ENCODE peak calls at places on chromosome X, in six cellular contexts. Z, M, L, W, K and Q are unnamed samples.

GRCh38 chrX:9352243-9352642 is 112.6 kb upstream of the TBL1X start:
- ATAC-seq in Z (no peak), K (peak), W (peak), L (no peak), M (no peak), Q (no peak)

GRCh38 chrX:31334997-31335396 is 263.2 kb upstream of the FTHL17 start:
- ATAC-seq in K (no peak), Z (no peak), W (no peak), M (no peak), L (no peak), Q (no peak)

GRCh38 chrX:124010157-124010556 is 48.7 kb downstream of the STAG2 start:
- ATAC-seq in K (peak), L (no peak), W (no peak), M (no peak), Z (no peak), Q (no peak)

GRCh38 chrX:124005220-124005619 is 43.7 kb downstream of the STAG2 start:
- ATAC-seq in L (no peak), Z (no peak), K (peak), M (no peak), W (peak), Q (no peak)

GRCh38 chrX:142244568-142244967 is 39.5 kb upstream of the MAGEC2 start:
- ATAC-seq in W (no peak), M (no peak), K (no peak), L (no peak), Z (no peak), Q (peak)

GRCh38 chrX:6695717-6696116 is 160.8 kb upstream of the VCX3A start:
- ATAC-seq in L (no peak), Z (no peak), W (no peak), M (no peak), K (no peak), Q (no peak)

GRCh38 chrX:3518870-3519269 is 172.4 kb upstream of the MXRA5 start:
- ATAC-seq in L (no peak), W (no peak), K (no peak), M (peak), Z (peak), Q (peak)

GRCh38 chrX:27964432-27964831 is 16.8 kb downstream of the DCAF8L1 start:
- ATAC-seq in L (no peak), K (no peak), W (no peak), M (no peak), Z (no peak), Q (no peak)

GRCh38 chrX:133633162-133633561 is 217.9 kb upstream of the GPC4 start:
- ATAC-seq in W (no peak), K (no peak), Z (no peak), L (no peak), M (no peak), Q (no peak)

GRCh38 chrX:10988653-10989052 is 122.5 kb upstream of the HCCS start:
- ATAC-seq in K (no peak), M (no peak), W (no peak), L (no peak), Z (no peak), Q (no peak)

GRCh38 chrX:623599-624323 is 6.8 kb upstream of the SHOX start:
- ATAC-seq in W (peak), M (no peak), Z (no peak), L (no peak), K (no peak), Q (no peak)

GRCh38 chrX:136047001-136047642 is 61.9 kb downstream of the SLC9A6 start:
- ATAC-seq in Z (no peak), L (no peak), W (no peak), M (no peak), K (no peak), Q (no peak)

GRCh38 chrX:70422886-70423336 is at the start of gene GDPD2:
- ATAC-seq in M (no peak), L (peak), K (peak), W (peak), Z (peak), Q (no peak)

GRCh38 chrX:46602468-46603102 is 29.0 kb downstream of the CHST7 start:
- ATAC-seq in K (no peak), W (no peak), M (no peak), Z (no peak), L (no peak), Q (no peak)

GRCh38 chrX:41589634-41590270 is 99.0 kb upstream of the GPR34 start:
- ATAC-seq in K (no peak), M (no peak), Z (no peak), L (no peak), W (no peak), Q (no peak)

GRCh38 chrX:74242484-74243138 is 61.4 kb upstream of the ZCCHC13 start:
- ATAC-seq in M (no peak), Z (peak), W (no peak), L (peak), K (no peak), Q (peak)

GRCh38 chrX:15310117-15310516 is 5.3 kb downstream of the ASB11 start:
- ATAC-seq in W (no peak), Z (no peak), M (no peak), L (no peak), K (no peak), Q (peak)

GRCh38 chrX:150299579-150299978 is 63.5 kb upstream of the MAMLD1 start:
- ATAC-seq in Z (no peak), K (no peak), W (no peak), L (no peak), M (no peak), Q (no peak)

GRCh38 chrX:100648601-100649417 is 4.8 kb downstream of the SRPX2 start:
- ATAC-seq in W (no peak), K (no peak), Z (no peak), M (peak), L (peak), Q (peak)

GRCh38 chrX:79081895-79082512 is 62.5 kb upstream of the GPR174 start:
- ATAC-seq in L (no peak), Z (no peak), K (peak), M (peak), W (no peak), Q (no peak)

GRCh38 chrX:124497386-124497785 is 151.0 kb downstream of the SH2D1A start:
- ATAC-seq in W (no peak), K (no peak), M (no peak), L (no peak), Z (no peak), Q (no peak)

GRCh38 chrX:20029728-20030127 is 38.9 kb upstream of the BCLAF3 start:
- ATAC-seq in M (no peak), W (no peak), L (peak), K (peak), Z (peak), Q (no peak)

GRCh38 chrX:155231163-155231562 is 14.9 kb downstream of the VBP1 start:
- ATAC-seq in Z (no peak), M (no peak), W (no peak), K (peak), L (no peak), Q (no peak)

GRCh38 chrX:8846271-8846670 is 45.1 kb upstream of the FAM9A start:
- ATAC-seq in Z (no peak), W (no peak), M (no peak), K (no peak), L (no peak), Q (no peak)

GRCh38 chrX:45986971-45987370 is 558.2 kb downstream of the ZNF674 start:
- ATAC-seq in L (no peak), Z (peak), K (no peak), M (no peak), W (no peak), Q (no peak)

GRCh38 chrX:16970977-16971376 is 24.5 kb downstream of the REPS2 start:
- ATAC-seq in M (no peak), K (peak), L (no peak), W (no peak), Z (no peak), Q (no peak)

GRCh38 chrX:40094041-40094899 is 3.5 kb downstream of the BCOR start:
- ATAC-seq in M (peak), L (peak), K (peak), W (peak), Z (no peak), Q (peak)

GRCh38 chrX:130715299-130715698 is 187.7 kb downstream of the ENOX2 start:
- ATAC-seq in K (no peak), Z (no peak), W (no peak), L (no peak), M (no peak), Q (no peak)

DNA sequence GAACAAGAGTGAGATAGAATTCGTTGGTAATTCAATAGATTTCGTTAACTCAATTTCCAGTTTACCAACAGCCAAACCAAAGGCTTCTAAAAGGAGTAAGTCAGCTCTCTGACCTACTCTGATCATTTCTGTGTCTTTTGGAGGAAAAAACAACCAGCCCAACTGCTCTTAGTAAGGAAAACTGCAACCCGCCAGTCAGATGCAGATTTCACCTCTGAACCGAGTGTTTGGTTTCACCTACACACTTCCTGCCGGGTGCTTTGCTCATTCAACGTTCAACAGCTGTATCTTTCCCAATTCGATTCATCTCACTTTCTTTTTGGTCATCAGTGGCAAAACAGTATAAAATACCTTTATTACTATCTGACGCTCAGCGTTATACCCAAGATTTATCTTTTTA is 24.5 kb downstream of the TMSB4X start:
- ATAC-seq in M (no peak), W (peak), K (peak), L (no peak), Z (no peak), Q (no peak)
- TF ChIP-seq POLR2A in M (no peak), W (no peak), K (peak), L (no peak), Z (no peak), Q (no peak)

GRCh38 chrX:65586491-65586890 is 51.9 kb upstream of the LAS1L start:
- ATAC-seq in Z (no peak), L (no peak), K (no peak), M (no peak), W (no peak), Q (no peak)

GRCh38 chrX:65589304-65589703 is 54.7 kb upstream of the LAS1L start:
- ATAC-seq in W (peak), M (no peak), Z (no peak), K (no peak), L (no peak), Q (no peak)

GRCh38 chrX:65588795-65589194 is 54.2 kb upstream of the LAS1L start:
- ATAC-seq in L (no peak), W (peak), K (no peak), M (no peak), Z (no peak), Q (no peak)

GRCh38 chrX:65591206-65591605 is 56.6 kb upstream of the LAS1L start:
- ATAC-seq in M (no peak), Z (no peak), W (no peak), K (no peak), L (no peak), Q (no peak)

DNA sequence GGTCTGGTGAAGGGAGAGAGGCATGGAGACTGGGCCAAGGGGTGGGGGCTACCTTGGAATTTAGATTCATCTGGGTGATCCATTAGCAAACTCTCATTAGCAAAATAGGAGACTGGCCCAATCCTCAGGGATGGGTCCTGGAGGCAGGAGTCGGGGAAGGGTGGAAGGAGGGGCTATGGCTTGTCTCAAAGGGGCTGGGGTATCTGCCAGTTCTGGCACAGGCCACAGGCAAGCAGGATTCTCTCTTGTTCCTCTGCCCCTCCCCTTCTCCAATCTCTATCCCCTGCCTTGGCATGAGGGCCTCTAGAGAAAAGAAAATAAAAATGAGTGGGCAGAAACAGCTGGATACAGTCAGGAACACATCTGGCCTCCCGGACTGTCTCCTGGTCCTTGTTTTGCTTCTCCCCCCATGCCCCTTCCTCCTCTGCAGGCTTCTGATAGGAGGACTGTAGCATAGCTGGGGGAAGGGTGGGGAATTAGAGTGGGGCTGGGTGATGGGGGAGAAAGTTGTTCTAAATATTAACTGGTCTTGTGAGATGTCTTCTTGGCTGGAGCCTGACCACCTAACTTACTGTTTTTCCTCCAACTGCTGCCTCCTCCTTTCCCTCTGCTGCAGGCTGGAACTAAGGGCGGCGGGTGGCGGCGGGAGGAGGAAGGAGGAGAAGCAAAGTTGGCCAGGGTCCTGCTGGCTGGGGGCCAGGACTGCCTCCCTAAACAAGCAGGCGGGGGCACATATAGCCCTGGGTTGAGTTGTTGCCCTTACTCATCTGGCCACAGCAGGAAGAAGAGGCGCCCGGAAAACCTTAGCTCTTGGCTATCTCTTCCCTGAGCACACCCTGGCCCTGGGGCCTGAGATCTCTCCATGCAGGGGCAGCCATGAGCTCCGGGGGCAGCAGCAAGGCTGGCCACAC is 53.3 kb upstream of the LAS1L start:
- ATAC-seq in M (peak), W (peak), K (no peak), Z (no peak), L (no peak), Q (peak)
- TF ChIP-seq POLR2AphosphoS5 in M (no peak), W (no peak), K (no peak), Z (no peak), L (no peak), Q (no peak)

GRCh38 chrX:132219343-132219768 is at the start of gene RAP2C:
- ATAC-seq in L (peak), K (peak), M (peak), Z (peak), W (peak), Q (peak)
- TF ChIP-seq POLR2A in L (peak), K (peak), M (no peak), Z (no peak), W (no peak), Q (no peak)

DNA sequence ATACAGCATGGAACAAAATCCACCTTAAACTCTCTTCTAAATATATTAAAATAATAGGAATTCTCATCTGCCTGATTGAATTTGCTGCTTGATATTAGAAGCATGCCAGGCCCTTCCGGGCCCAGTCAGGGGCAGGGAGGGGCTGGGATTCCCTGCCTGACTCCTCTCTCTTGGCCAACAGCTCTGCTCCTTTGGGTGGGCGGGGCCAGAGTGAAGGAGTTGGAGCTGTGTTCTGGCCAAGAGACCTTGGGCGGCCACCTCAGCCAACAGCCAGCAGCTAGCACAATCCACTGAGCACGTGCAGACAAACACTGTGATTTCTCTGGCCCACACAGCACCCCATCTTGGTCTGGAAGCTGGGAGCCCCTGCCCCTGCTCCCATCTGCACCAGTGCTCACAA is 140.3 kb downstream of the PJA1 start:
- ATAC-seq in W (no peak), L (no peak), K (no peak), Z (no peak), M (peak), Q (peak)
- TF ChIP-seq POLR2AphosphoS5 in W (no peak), L (no peak), K (no peak), Z (no peak), M (no peak), Q (peak)

DNA sequence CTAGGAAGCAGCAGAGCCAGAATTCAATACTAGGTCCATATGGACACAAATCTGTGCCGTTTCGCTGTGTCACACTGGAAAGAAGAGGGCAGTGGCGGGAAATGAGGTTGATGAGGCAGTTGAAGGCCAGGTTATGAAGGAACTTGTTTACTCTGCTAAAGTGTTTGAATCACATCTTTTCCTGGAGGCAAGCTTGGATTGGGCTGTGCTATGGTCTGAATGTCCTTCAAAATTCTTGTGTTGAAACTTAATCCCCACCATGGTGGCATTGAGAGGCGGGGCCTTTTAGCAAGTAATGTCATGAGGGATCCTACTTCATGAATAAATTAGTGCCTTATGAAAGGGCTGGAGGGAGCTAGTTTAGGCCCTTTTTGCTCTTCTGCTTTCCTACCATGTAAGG is 2.1 kb upstream of the ERCC6L start:
- ATAC-seq in K (no peak), Z (no peak), W (no peak), M (no peak), L (no peak), Q (no peak)
- TF ChIP-seq POLR2A in K (no peak), Z (no peak), W (no peak), M (no peak), L (no peak), Q (no peak)

GRCh38 chrX:153598541-153599191 is at the start of gene CCNQ:
- ATAC-seq in K (peak), Z (peak), W (peak), M (peak), L (peak), Q (peak)
- TF ChIP-seq POLR2AphosphoS5 in K (no peak), Z (peak), W (no peak), M (no peak), L (no peak), Q (no peak)